ENCODE peak calls at places on chromosomes 12 and 14, in six cellular contexts. X, F, P, I, Z and T are unnamed samples.

GRCh38 chr12:1034243-1034642 is 43.2 kb downstream of the ERC1 start:
- DNase-seq in X (no peak), F (no peak), P (no peak), I (no peak), Z (no peak), T (no peak)

GRCh38 chr12:52809166-52809565 is 4.8 kb downstream of the KRT4 start:
- DNase-seq in X (no peak), F (no peak), P (no peak), I (no peak), Z (no peak), T (no peak)

GRCh38 chr14:91753501-91754128 is 21.7 kb upstream of the CATSPERB start:
- DNase-seq in X (no peak), F (peak; percentile 59), P (no peak), I (no peak), Z (no peak), T (no peak)

GRCh38 chr14:74347096-74347794 is 1.0 kb upstream of the VRTN start:
- DNase-seq in X (no peak), F (no peak), P (no peak), I (no peak), Z (no peak), T (no peak)

GRCh38 chr14:91068642-91069041 is 8.2 kb upstream of the RPS6KA5 start:
- DNase-seq in X (no peak), F (no peak), P (peak; percentile 18), I (no peak), Z (no peak), T (no peak)

GRCh38 chr12:112979281-112979680 is 962 bp downstream of the OAS2 start:
- DNase-seq in X (no peak), F (peak; percentile 5), P (peak; percentile 73), I (no peak), Z (no peak), T (no peak)

GRCh38 chr14:53953828-53954550 is 2.6 kb downstream of the BMP4 start:
- DNase-seq in X (no peak), F (peak; percentile 60), P (peak; percentile 18), I (peak; percentile 59), Z (peak; percentile 55), T (no peak)

GRCh38 chr12:58922849-58923248 is 2.5 kb upstream of the LRIG3 start:
- DNase-seq in X (no peak), F (peak; percentile 57), P (no peak), I (no peak), Z (no peak), T (no peak)

GRCh38 chr12:57126561-57126960 is 1.7 kb upstream of the LRP1 start:
- DNase-seq in X (no peak), F (no peak), P (no peak), I (no peak), Z (no peak), T (no peak)

GRCh38 chr14:62592877-62593276 is 452.4 kb downstream of the KCNH5 start:
- DNase-seq in X (no peak), F (peak; percentile 34), P (no peak), I (no peak), Z (no peak), T (no peak)

GRCh38 chr14:100586153-100586519 is 1.1 kb downstream of the BEGAIN start:
- DNase-seq in X (no peak), F (no peak), P (no peak), I (peak; percentile 43), Z (no peak), T (no peak)

GRCh38 chr14:52025310-52025709 is 36.0 kb downstream of the RTRAF start:
- DNase-seq in X (no peak), F (peak; percentile 79), P (no peak), I (no peak), Z (no peak), T (no peak)

GRCh38 chr12:120496353-120497340 is 734 bp downstream of the DYNLL1 start:
- DNase-seq in X (peak; percentile 86), F (peak; percentile 42), P (peak; percentile 61), I (peak; percentile 79), Z (peak; percentile 76), T (peak; percentile 70)

GRCh38 chr12:43158126-43158525 is 393.9 kb downstream of the ADAMTS20 start:
- DNase-seq in X (no peak), F (no peak), P (no peak), I (no peak), Z (no peak), T (no peak)

GRCh38 chr12:89134213-89134770 is 218.0 kb downstream of the DUSP6 start:
- DNase-seq in X (no peak), F (no peak), P (no peak), I (no peak), Z (no peak), T (no peak)

GRCh38 chr12:54561164-54561563 is 11.8 kb downstream of the PDE1B start:
- DNase-seq in X (no peak), F (no peak), P (peak; percentile 10), I (peak; percentile 63), Z (peak; percentile 62), T (no peak)

GRCh38 chr12:29891792-29892191 is 108.0 kb upstream of the TMTC1 start:
- DNase-seq in X (no peak), F (no peak), P (no peak), I (no peak), Z (no peak), T (no peak)

GRCh38 chr12:55842681-55843429 is at the start of gene MMP19:
- DNase-seq in X (no peak), F (peak; percentile 55), P (no peak), I (no peak), Z (peak; percentile 46), T (no peak)

GRCh38 chr14:74792249-74793039 is 29.3 kb downstream of the YLPM1 start:
- DNase-seq in X (no peak), F (no peak), P (no peak), I (no peak), Z (no peak), T (no peak)

GRCh38 chr12:120457133-120457532 is 10.9 kb downstream of the GATC start:
- DNase-seq in X (no peak), F (peak; percentile 23), P (peak; percentile 30), I (no peak), Z (no peak), T (no peak)

GRCh38 chr14:61553730-61554641 is 141.3 kb upstream of the HIF1A start:
- DNase-seq in X (no peak), F (peak; percentile 100), P (no peak), I (no peak), Z (no peak), T (no peak)

GRCh38 chr14:98345186-98345585 is 926.8 kb downstream of the BCL11B start:
- DNase-seq in X (no peak), F (peak; percentile 2), P (no peak), I (no peak), Z (no peak), T (no peak)

GRCh38 chr14:98909251-98909944 is 362.6 kb downstream of the BCL11B start:
- DNase-seq in X (no peak), F (peak; percentile 84), P (no peak), I (no peak), Z (no peak), T (no peak)

GRCh38 chr14:61547186-61548121 is 147.9 kb upstream of the HIF1A start:
- DNase-seq in X (no peak), F (peak; percentile 95), P (no peak), I (no peak), Z (no peak), T (no peak)

GRCh38 chr12:116037941-116038837 is 239.3 kb downstream of the MED13L start:
- DNase-seq in X (no peak), F (peak; percentile 95), P (no peak), I (no peak), Z (no peak), T (no peak)

GRCh38 chr14:68665792-68666195 is 127.1 kb downstream of the ZFP36L1 start:
- DNase-seq in X (no peak), F (no peak), P (no peak), I (no peak), Z (no peak), T (no peak)

GRCh38 chr12:2095878-2096277 is 43.1 kb downstream of the CACNA1C start:
- DNase-seq in X (no peak), F (no peak), P (no peak), I (no peak), Z (no peak), T (no peak)

GRCh38 chr14:71497645-71498086 is 434.6 kb upstream of the RGS6 start:
- DNase-seq in X (no peak), F (peak; percentile 56), P (peak; percentile 18), I (no peak), Z (no peak), T (peak; percentile 52)

GRCh38 chr12:111788178-111788654 is 21.5 kb downstream of the ALDH2 start:
- DNase-seq in X (no peak), F (peak; percentile 42), P (no peak), I (no peak), Z (peak; percentile 53), T (no peak)
- TF ChIP-seq CTCF in X (peak; percentile 18), F (peak; percentile 48), P (no peak), I (peak; percentile 35), Z (no peak), T (peak; percentile 33)

GRCh38 chr12:106171117-106171750 is 32.5 kb upstream of the NUAK1 start:
- DNase-seq in X (no peak), F (no peak), P (no peak), I (no peak), Z (no peak), T (no peak)
- TF ChIP-seq CTCF in X (peak; percentile 19), F (no peak), P (no peak), I (no peak), Z (no peak), T (no peak)

DNA sequence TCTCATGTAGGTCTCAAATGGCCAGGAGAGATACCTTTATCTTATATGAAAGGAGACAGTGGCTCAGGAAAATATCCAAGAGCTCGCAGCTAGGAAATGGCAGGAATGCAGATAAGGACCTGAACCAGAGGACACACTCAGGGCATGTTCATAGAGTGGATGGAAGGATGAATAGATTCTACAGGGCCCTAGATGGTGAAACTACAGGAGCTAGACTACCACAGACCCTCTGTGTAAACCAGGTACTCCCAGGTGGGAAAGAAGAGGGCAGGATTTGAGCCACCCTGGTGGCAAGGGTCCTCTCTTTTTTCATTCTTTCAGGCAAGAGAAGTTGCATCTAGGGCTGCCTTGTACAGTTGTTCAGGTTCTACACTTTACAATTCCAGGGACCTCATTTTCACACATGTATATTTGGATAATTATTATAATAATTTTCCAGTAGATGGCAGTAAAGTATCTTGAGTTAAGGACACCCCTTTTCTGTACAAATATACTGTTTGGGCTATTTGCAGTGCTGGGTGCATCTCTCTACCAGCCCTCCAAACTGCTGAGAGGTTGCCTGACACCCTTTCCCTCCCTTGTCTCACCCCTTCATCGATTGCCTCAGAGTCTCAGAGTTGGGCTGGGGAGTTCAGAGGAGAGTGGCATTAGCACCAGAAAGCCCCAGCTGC is 10.5 kb upstream of the ZDHHC22 start:
- DNase-seq in X (no peak), F (peak; percentile 82), P (no peak), I (no peak), Z (no peak), T (peak; percentile 64)
- TF ChIP-seq CTCF in X (peak; percentile 50), F (peak; percentile 61), P (no peak), I (no peak), Z (no peak), T (no peak)

GRCh38 chr14:56460469-56460868 is 119.1 kb upstream of the TMEM260 start:
- DNase-seq in X (no peak), F (no peak), P (no peak), I (no peak), Z (no peak), T (no peak)

GRCh38 chr14:56463491-56463890 is 116.1 kb upstream of the TMEM260 start:
- DNase-seq in X (no peak), F (no peak), P (no peak), I (no peak), Z (no peak), T (no peak)

DNA sequence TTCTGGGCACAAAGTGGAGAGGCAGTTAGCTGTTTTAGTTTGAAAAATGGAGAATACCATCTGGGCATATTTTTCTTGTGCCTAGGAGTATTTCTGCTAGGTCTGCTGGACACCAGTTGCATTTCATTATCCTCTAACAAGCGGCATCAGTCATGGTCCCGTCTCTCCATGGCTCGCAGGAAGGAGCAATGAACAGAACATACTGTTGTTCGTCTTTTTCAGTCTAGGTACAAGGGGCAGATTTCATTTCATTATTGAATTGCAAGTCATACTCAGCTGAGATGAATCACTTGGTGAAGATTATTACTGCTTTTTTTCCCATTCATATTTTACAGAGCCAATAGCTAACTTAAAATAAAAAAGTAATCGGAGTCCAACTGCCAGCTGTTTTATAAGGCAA is 117.7 kb upstream of the TMEM260 start:
- DNase-seq in X (no peak), F (no peak), P (no peak), I (no peak), Z (no peak), T (no peak)
- TF ChIP-seq CTCF in X (no peak), F (no peak), P (no peak), I (no peak), Z (no peak), T (no peak)